ENCODE peak calls at places on chromosomes 12 and 14, in seven cellular contexts. O is thoracic aorta; L is ovary; I is CD8-positive, alpha-beta T cell; Z is aorta; N is upper lobe of left lung; E is transverse colon. T is an unnamed sample. For H3K4me1, the result is how much of the 10 kb centered on the place peaks cover.

GRCh38 chr12:44459569-44459968 is 416.5 kb downstream of the NELL2 start:
- DNase-seq in O (no peak), L (no peak), I (no peak), Z (no peak), N (no peak), E (no peak), T (no peak)

GRCh38 chr12:9365296-9365695 is 157.1 kb upstream of the PZP start:
- DNase-seq in O (no peak), L (no peak), I (no peak), Z (no peak), N (no peak), E (no peak), T (no peak)

GRCh38 chr14:89447182-89447970 is 30.3 kb upstream of the FOXN3 start:
- DNase-seq in O (no peak), L (no peak), I (no peak), Z (no peak), N (no peak), E (no peak), T (no peak)

GRCh38 chr14:21825147-21825743 is 151.6 kb upstream of the OR4E1 start:
- DNase-seq in O (no peak), L (no peak), I (peak), Z (no peak), N (no peak), E (no peak), T (no peak)

GRCh38 chr14:66918527-66918926 is 270.7 kb upstream of the GARIN2 start:
- DNase-seq in O (no peak), L (no peak), I (no peak), Z (no peak), N (no peak), E (no peak), T (no peak)

GRCh38 chr12:85741051-85741450 is 95.2 kb downstream of the RASSF9 start:
- DNase-seq in O (no peak), L (no peak), I (no peak), Z (no peak), N (no peak), E (no peak), T (no peak)

GRCh38 chr12:108696111-108696995 is 35.0 kb downstream of the CORO1C start:
- DNase-seq in O (no peak), L (no peak), I (peak), Z (no peak), N (no peak), E (no peak), T (no peak)

GRCh38 chr12:13727707-13728147 is 253.7 kb downstream of the GRIN2B start:
- DNase-seq in O (no peak), L (no peak), I (no peak), Z (no peak), N (no peak), E (no peak), T (no peak)

GRCh38 chr14:92316937-92317336 is 6.0 kb upstream of the SLC24A4 start:
- DNase-seq in O (no peak), L (no peak), I (no peak), Z (no peak), N (no peak), E (no peak), T (no peak)

GRCh38 chr12:50326636-50327284 is 43.4 kb upstream of the LIMA1 start:
- DNase-seq in O (no peak), L (no peak), I (no peak), Z (no peak), N (no peak), E (peak), T (no peak)

GRCh38 chr12:122097641-122098364 is 19.2 kb downstream of the MLXIP start:
- DNase-seq in O (no peak), L (peak), I (no peak), Z (no peak), N (peak), E (peak), T (no peak)

GRCh38 chr12:24020391-24021163 is 71.1 kb upstream of the SOX5 start:
- DNase-seq in O (no peak), L (no peak), I (no peak), Z (no peak), N (no peak), E (no peak), T (no peak)

GRCh38 chr12:129570796-129571400 is 332.9 kb downstream of the TMEM132D start:
- DNase-seq in O (no peak), L (no peak), I (no peak), Z (no peak), N (no peak), E (no peak), T (no peak)

GRCh38 chr12:49705479-49706267 is 1.5 kb downstream of the FMNL3 start:
- DNase-seq in O (no peak), L (peak), I (no peak), Z (peak), N (no peak), E (peak), T (peak)

GRCh38 chr12:52313926-52314325 is 7.3 kb downstream of the KRT83 start:
- DNase-seq in O (no peak), L (no peak), I (no peak), Z (no peak), N (no peak), E (no peak), T (no peak)

GRCh38 chr14:20332386-20332945 is 613 bp downstream of the CCNB1IP1 start:
- DNase-seq in O (no peak), L (no peak), I (no peak), Z (no peak), N (no peak), E (peak), T (no peak)

GRCh38 chr14:102215071-102215470 is 75.4 kb downstream of the WDR20 start:
- DNase-seq in O (peak), L (no peak), I (no peak), Z (peak), N (no peak), E (no peak), T (peak)

GRCh38 chr12:70648831-70649230 is 11.6 kb upstream of the PTPRB start:
- DNase-seq in O (no peak), L (no peak), I (no peak), Z (no peak), N (no peak), E (no peak), T (no peak)

GRCh38 chr14:77485256-77485655 is 13.4 kb downstream of the ISM2 start:
- DNase-seq in O (no peak), L (no peak), I (no peak), Z (no peak), N (no peak), E (no peak), T (no peak)

GRCh38 chr12:19908825-19909224 is 459.5 kb upstream of the PDE3A start:
- DNase-seq in O (no peak), L (no peak), I (no peak), Z (no peak), N (no peak), E (no peak), T (no peak)

GRCh38 chr14:72182773-72183432 is 250.7 kb downstream of the RGS6 start:
- DNase-seq in O (no peak), L (no peak), I (no peak), Z (no peak), N (no peak), E (no peak), T (no peak)

GRCh38 chr12:546920-547845 is 87.4 kb downstream of the B4GALNT3 start:
- DNase-seq in O (no peak), L (peak), I (peak), Z (peak), N (peak), E (peak), T (peak)

GRCh38 chr14:22333408-22334274 is 255.4 kb downstream of the DAD1 start:
- DNase-seq in O (no peak), L (no peak), I (no peak), Z (no peak), N (no peak), E (peak), T (no peak)

GRCh38 chr12:50022903-50023302 is 2.4 kb downstream of the RACGAP1 start:
- DNase-seq in O (no peak), L (no peak), I (no peak), Z (no peak), N (no peak), E (no peak), T (no peak)

GRCh38 chr14:86055512-86055911 is 525.6 kb downstream of the FLRT2 start:
- DNase-seq in O (no peak), L (no peak), I (no peak), Z (no peak), N (no peak), E (no peak), T (no peak)

GRCh38 chr12:67456281-67456918 is 187.2 kb downstream of the CAND1 start:
- DNase-seq in O (no peak), L (peak), I (no peak), Z (no peak), N (no peak), E (no peak), T (no peak)

GRCh38 chr14:76354310-76354709 is 21.6 kb upstream of the ESRRB start:
- DNase-seq in O (no peak), L (no peak), I (no peak), Z (no peak), N (no peak), E (no peak), T (no peak)

GRCh38 chr12:49064767-49065152 is 4.2 kb upstream of the KMT2D start:
- DNase-seq in O (no peak), L (no peak), I (no peak), Z (no peak), N (no peak), E (no peak), T (no peak)

GRCh38 chr12:45934956-45935355 is 55.4 kb downstream of the SCAF11 start:
- DNase-seq in O (no peak), L (no peak), I (no peak), Z (no peak), N (no peak), E (no peak), T (no peak)

GRCh38 chr14:78173266-78174001 is 3.3 kb downstream of the NRXN3 start:
- DNase-seq in O (no peak), L (no peak), I (no peak), Z (no peak), N (no peak), E (no peak), T (no peak)

GRCh38 chr12:73867147-73867546 is 670.5 kb upstream of the ATXN7L3B start:
- DNase-seq in O (no peak), L (no peak), I (no peak), Z (no peak), N (no peak), E (no peak), T (no peak)

GRCh38 chr14:66403183-66403582 is 83.0 kb upstream of the CCDC196 start:
- DNase-seq in O (no peak), L (no peak), I (no peak), Z (no peak), N (no peak), E (no peak), T (no peak)

GRCh38 chr14:73014105-73014504 is 12.8 kb downstream of the ZFYVE1 start:
- DNase-seq in O (no peak), L (no peak), I (no peak), Z (no peak), N (no peak), E (no peak), T (no peak)

GRCh38 chr12:11805680-11806079 is 156.2 kb downstream of the ETV6 start:
- DNase-seq in O (no peak), L (no peak), I (no peak), Z (no peak), N (no peak), E (no peak), T (no peak)

GRCh38 chr14:54480830-54481562 is 7.8 kb downstream of the GMFB start:
- DNase-seq in O (no peak), L (no peak), I (no peak), Z (no peak), N (no peak), E (no peak), T (no peak)

GRCh38 chr14:98408713-98409112 is 863.3 kb downstream of the BCL11B start:
- DNase-seq in O (no peak), L (no peak), I (no peak), Z (no peak), N (no peak), E (no peak), T (no peak)

GRCh38 chr14:91358654-91359210 is 58.9 kb downstream of the CCDC88C start:
- DNase-seq in O (no peak), L (no peak), I (no peak), Z (no peak), N (no peak), E (no peak), T (no peak)

GRCh38 chr14:53953002-53953827 is 3.4 kb downstream of the BMP4 start:
- DNase-seq in O (no peak), L (peak), I (no peak), Z (peak), N (peak), E (peak), T (peak)

GRCh38 chr12:29889737-29890136 is 106.0 kb upstream of the TMTC1 start:
- DNase-seq in O (no peak), L (peak), I (no peak), Z (no peak), N (no peak), E (peak), T (peak)

GRCh38 chr12:6374781-6375150 is 597 bp downstream of the SCNN1A start:
- DNase-seq in O (no peak), L (no peak), I (no peak), Z (no peak), N (no peak), E (peak), T (no peak)

GRCh38 chr12:6370994-6371754 is 4.2 kb downstream of the SCNN1A start:
- DNase-seq in O (no peak), L (no peak), I (no peak), Z (peak), N (peak), E (peak), T (peak)

GRCh38 chr12:6374028-6374780 is 1.2 kb downstream of the SCNN1A start:
- DNase-seq in O (no peak), L (no peak), I (no peak), Z (no peak), N (peak), E (peak), T (no peak)

GRCh38 chr12:6372403-6373003 is 2.9 kb downstream of the SCNN1A start:
- DNase-seq in O (no peak), L (no peak), I (no peak), Z (peak), N (no peak), E (peak), T (no peak)

GRCh38 chr12:6373022-6373787 is 2.2 kb downstream of the SCNN1A start:
- DNase-seq in O (no peak), L (no peak), I (no peak), Z (peak), N (no peak), E (peak), T (no peak)
- H3K4me3 ChIP-seq in O (no peak), L (no peak), I (no peak), Z (no peak), N (peak), E (peak), T (no peak)

GRCh38 chr12:34124608-34125007 is 102.3 kb downstream of the ALG10 start:
- DNase-seq in O (no peak), L (no peak), I (no peak), Z (no peak), N (no peak), E (no peak), T (no peak)
- H3K4me1 ChIP-seq in O (under half), L (under half), I (under half), Z (under half), N (under half), E (under half), T (under half)

GRCh38 chr12:57895337-57896138 is 45.8 kb upstream of the ATP23 start:
- DNase-seq in O (no peak), L (no peak), I (no peak), Z (no peak), N (no peak), E (no peak), T (no peak)
- H3K4me3 ChIP-seq in O (peak), L (peak), I (peak), Z (peak), N (no peak), E (peak), T (peak)

GRCh38 chr12:124389537-124390441 is 94.9 kb downstream of the RFLNA start:
- DNase-seq in O (no peak), L (peak), I (no peak), Z (no peak), N (no peak), E (peak), T (no peak)

GRCh38 chr12:124391340-124392261 is 96.7 kb downstream of the RFLNA start:
- DNase-seq in O (no peak), L (peak), I (peak), Z (no peak), N (no peak), E (peak), T (peak)

GRCh38 chr12:124388679-124389536 is 94.0 kb downstream of the RFLNA start:
- DNase-seq in O (peak), L (peak), I (peak), Z (peak), N (peak), E (peak), T (peak)

GRCh38 chr12:124392271-124392990 is 97.5 kb downstream of the RFLNA start:
- DNase-seq in O (no peak), L (peak), I (no peak), Z (no peak), N (no peak), E (peak), T (peak)

DNA sequence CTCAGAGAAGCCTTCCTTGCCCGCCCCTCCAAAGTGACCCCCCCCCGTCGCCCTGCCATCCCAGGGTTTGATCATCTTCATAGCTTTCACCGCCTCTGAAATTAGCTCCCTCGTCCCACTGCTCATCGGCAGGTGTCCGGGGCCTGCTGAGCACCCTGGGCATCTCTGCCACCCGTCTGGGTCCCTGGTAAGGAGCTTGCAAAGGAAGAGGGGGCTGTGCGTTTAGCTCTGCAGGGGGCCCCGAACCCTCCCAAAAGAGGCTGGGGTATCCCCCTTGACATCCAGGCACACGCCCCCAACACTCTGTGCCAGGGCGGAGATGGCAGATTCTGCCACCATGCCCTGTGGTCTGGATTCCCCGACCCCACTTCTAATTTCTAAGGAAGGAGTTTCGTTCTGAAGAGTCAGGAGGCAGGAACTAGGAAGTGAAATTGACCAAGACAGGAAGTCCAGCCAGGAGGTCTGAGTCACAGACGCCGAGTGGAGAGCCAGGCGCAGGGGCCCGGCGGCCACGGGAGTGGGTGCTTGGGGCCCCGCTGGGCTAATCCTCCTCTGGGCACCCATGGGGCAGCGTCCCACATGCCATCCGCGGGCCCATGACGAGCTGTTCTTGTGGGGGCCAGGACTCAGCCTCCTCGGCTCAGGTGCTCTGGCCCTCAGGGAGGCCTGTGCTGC is 95.7 kb downstream of the RFLNA start:
- DNase-seq in O (no peak), L (peak), I (no peak), Z (peak), N (peak), E (peak), T (peak)
- H3K4me1 ChIP-seq in O (half or more), L (under half), I (under half), Z (under half), N (half or more), E (half or more), T (half or more)

GRCh38 chr12:103588680-103589079 is 1.6 kb downstream of the STAB2 start:
- DNase-seq in O (no peak), L (no peak), I (no peak), Z (no peak), N (no peak), E (no peak), T (no peak)
- H3K4me3 ChIP-seq in O (no peak), L (no peak), I (no peak), Z (no peak), N (no peak), E (no peak), T (no peak)

GRCh38 chr14:99757331-99758070 is 35.7 kb upstream of the EML1 start:
- DNase-seq in O (no peak), L (no peak), I (no peak), Z (peak), N (no peak), E (no peak), T (no peak)
- H3K4me1 ChIP-seq in O (under half), L (under half), I (under half), Z (under half), N (under half), E (under half), T (under half)

DNA sequence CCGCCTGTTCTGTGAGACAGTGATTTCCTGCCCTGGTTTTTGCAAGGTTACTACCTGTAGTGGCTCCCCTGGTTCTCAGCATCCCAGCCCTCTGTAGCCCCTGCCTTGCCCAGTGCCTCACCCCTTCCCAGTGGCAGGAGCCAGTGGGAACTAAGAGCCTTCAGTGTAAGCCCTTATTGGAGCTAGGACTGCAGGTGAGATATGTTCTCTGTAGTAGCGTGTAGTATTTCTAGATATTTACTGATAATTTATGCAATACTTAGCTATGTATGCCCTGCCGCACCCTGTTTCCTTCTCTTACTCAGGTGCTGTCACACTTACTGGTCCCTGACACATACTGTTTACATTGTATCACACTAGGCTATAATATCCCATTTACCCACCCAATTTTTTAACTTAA is 3.6 kb downstream of the BMAL2 start:
- DNase-seq in O (no peak), L (no peak), I (no peak), Z (no peak), N (no peak), E (no peak), T (no peak)
- H3K4me3 ChIP-seq in O (no peak), L (no peak), I (no peak), Z (no peak), N (no peak), E (no peak), T (no peak)

GRCh38 chr12:55993454-55993853 is 3.6 kb upstream of the SUOX start:
- DNase-seq in O (no peak), L (no peak), I (no peak), Z (no peak), N (no peak), E (no peak), T (no peak)
- H3K4me1 ChIP-seq in O (under half), L (under half), I (under half), Z (under half), N (under half), E (under half), T (under half)

GRCh38 chr12:126727656-126728055 is 1539.3 kb upstream of the TMEM132C start:
- DNase-seq in O (no peak), L (no peak), I (no peak), Z (no peak), N (peak), E (no peak), T (no peak)

GRCh38 chr12:126726481-126727217 is 1540.3 kb upstream of the TMEM132C start:
- DNase-seq in O (no peak), L (no peak), I (no peak), Z (peak), N (peak), E (no peak), T (no peak)

DNA sequence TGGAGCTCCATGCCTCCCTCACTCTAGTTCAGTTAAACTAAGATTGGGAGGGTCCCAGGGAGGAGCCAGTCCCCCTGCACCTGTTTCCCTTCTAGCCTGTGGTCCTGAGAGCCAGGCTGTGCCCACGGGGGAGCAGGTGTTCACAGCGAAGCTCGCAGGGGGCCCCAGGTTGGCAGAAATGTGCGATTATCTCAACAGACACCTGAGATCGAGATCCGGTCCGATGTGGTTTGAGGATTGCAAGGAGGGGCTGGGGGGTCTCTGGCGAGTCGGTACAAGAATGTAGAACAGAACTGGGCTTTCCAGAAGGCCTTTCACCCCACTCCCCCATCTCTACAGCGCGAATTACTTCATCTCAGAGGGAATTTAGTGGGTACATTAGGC is 1539.8 kb upstream of the TMEM132C start:
- DNase-seq in O (no peak), L (no peak), I (no peak), Z (no peak), N (no peak), E (no peak), T (no peak)
- H3K4me3 ChIP-seq in O (no peak), L (no peak), I (no peak), Z (no peak), N (no peak), E (no peak), T (no peak)